ENCODE peak calls at places on chromosomes 11 and 22, in five cellular contexts. One of them, this sample, is unnamed.

GRCh38 chr11:31442086-31442485 is 67.3 kb downstream of the IMMP1L start:
- DNase-seq in NCI-H774: peak
- DNase-seq in activated naive CD4-positive, alpha-beta T cell: no peak
- DNase-seq in CD8-positive, alpha-beta T cell: no peak
- DNase-seq in naive thymus-derived CD8-positive, alpha-beta T cell: no peak
- DNase-seq in this sample: no peak

GRCh38 chr22:19631899-19632670 is 82.2 kb upstream of the SEPTIN5 start:
- DNase-seq in NCI-H774: no peak
- DNase-seq in activated naive CD4-positive, alpha-beta T cell: no peak
- DNase-seq in CD8-positive, alpha-beta T cell: no peak
- DNase-seq in naive thymus-derived CD8-positive, alpha-beta T cell: peak
- DNase-seq in this sample: peak

GRCh38 chr11:83779876-83780275 is 493.7 kb upstream of the CCDC90B start:
- DNase-seq in NCI-H774: no peak
- DNase-seq in activated naive CD4-positive, alpha-beta T cell: no peak
- DNase-seq in CD8-positive, alpha-beta T cell: no peak
- DNase-seq in naive thymus-derived CD8-positive, alpha-beta T cell: no peak
- DNase-seq in this sample: no peak

GRCh38 chr11:37812281-37812880 is 1214.3 kb upstream of the RAG2 start:
- DNase-seq in NCI-H774: no peak
- DNase-seq in activated naive CD4-positive, alpha-beta T cell: no peak
- DNase-seq in CD8-positive, alpha-beta T cell: no peak
- DNase-seq in naive thymus-derived CD8-positive, alpha-beta T cell: no peak
- DNase-seq in this sample: no peak

GRCh38 chr22:31566484-31566883 is 70.1 kb downstream of the SFI1 start:
- DNase-seq in NCI-H774: no peak
- DNase-seq in activated naive CD4-positive, alpha-beta T cell: no peak
- DNase-seq in CD8-positive, alpha-beta T cell: no peak
- DNase-seq in naive thymus-derived CD8-positive, alpha-beta T cell: no peak
- DNase-seq in this sample: no peak

GRCh38 chr22:26479043-26479791 is 4.4 kb downstream of the HPS4 start:
- DNase-seq in NCI-H774: no peak
- DNase-seq in activated naive CD4-positive, alpha-beta T cell: no peak
- DNase-seq in CD8-positive, alpha-beta T cell: no peak
- DNase-seq in naive thymus-derived CD8-positive, alpha-beta T cell: no peak
- DNase-seq in this sample: no peak

GRCh38 chr11:72607101-72607468 is 67.1 kb downstream of the PDE2A start:
- DNase-seq in NCI-H774: no peak
- DNase-seq in activated naive CD4-positive, alpha-beta T cell: no peak
- DNase-seq in CD8-positive, alpha-beta T cell: no peak
- DNase-seq in naive thymus-derived CD8-positive, alpha-beta T cell: no peak
- DNase-seq in this sample: no peak

GRCh38 chr22:43975041-43975440 is 19.8 kb downstream of the SAMM50 start:
- DNase-seq in NCI-H774: no peak
- DNase-seq in activated naive CD4-positive, alpha-beta T cell: no peak
- DNase-seq in CD8-positive, alpha-beta T cell: no peak
- DNase-seq in naive thymus-derived CD8-positive, alpha-beta T cell: no peak
- DNase-seq in this sample: no peak

GRCh38 chr11:100328626-100329340 is 358.3 kb upstream of the ARHGAP42 start:
- DNase-seq in NCI-H774: no peak
- DNase-seq in activated naive CD4-positive, alpha-beta T cell: no peak
- DNase-seq in CD8-positive, alpha-beta T cell: no peak
- DNase-seq in naive thymus-derived CD8-positive, alpha-beta T cell: no peak
- DNase-seq in this sample: no peak

GRCh38 chr11:31796523-31797226 is 14.4 kb downstream of the PAX6 start:
- DNase-seq in NCI-H774: no peak
- DNase-seq in activated naive CD4-positive, alpha-beta T cell: no peak
- DNase-seq in CD8-positive, alpha-beta T cell: no peak
- DNase-seq in naive thymus-derived CD8-positive, alpha-beta T cell: no peak
- DNase-seq in this sample: no peak

GRCh38 chr11:99260696-99261095 is 239.9 kb downstream of the CNTN5 start:
- DNase-seq in NCI-H774: no peak
- DNase-seq in activated naive CD4-positive, alpha-beta T cell: no peak
- DNase-seq in CD8-positive, alpha-beta T cell: no peak
- DNase-seq in naive thymus-derived CD8-positive, alpha-beta T cell: no peak
- DNase-seq in this sample: no peak

GRCh38 chr22:20904008-20904979 is 12.9 kb upstream of the CRKL start:
- DNase-seq in NCI-H774: no peak
- DNase-seq in activated naive CD4-positive, alpha-beta T cell: no peak
- DNase-seq in CD8-positive, alpha-beta T cell: no peak
- DNase-seq in naive thymus-derived CD8-positive, alpha-beta T cell: no peak
- DNase-seq in this sample: no peak

GRCh38 chr11:83174008-83174407 is 17.1 kb downstream of the PCF11 start:
- DNase-seq in NCI-H774: no peak
- DNase-seq in activated naive CD4-positive, alpha-beta T cell: no peak
- DNase-seq in CD8-positive, alpha-beta T cell: no peak
- DNase-seq in naive thymus-derived CD8-positive, alpha-beta T cell: no peak
- DNase-seq in this sample: no peak

GRCh38 chr11:47127213-47127612 is 49.5 kb downstream of the ARFGAP2 start:
- DNase-seq in NCI-H774: peak
- DNase-seq in activated naive CD4-positive, alpha-beta T cell: no peak
- DNase-seq in CD8-positive, alpha-beta T cell: no peak
- DNase-seq in naive thymus-derived CD8-positive, alpha-beta T cell: no peak
- DNase-seq in this sample: no peak

GRCh38 chr11:1772270-1773130 is 8.8 kb upstream of the CTSD start:
- DNase-seq in NCI-H774: no peak
- DNase-seq in activated naive CD4-positive, alpha-beta T cell: no peak
- DNase-seq in CD8-positive, alpha-beta T cell: no peak
- DNase-seq in naive thymus-derived CD8-positive, alpha-beta T cell: no peak
- DNase-seq in this sample: peak

GRCh38 chr22:30694638-30695350 is at the start of gene OSBP2:
- DNase-seq in NCI-H774: no peak
- DNase-seq in activated naive CD4-positive, alpha-beta T cell: peak
- DNase-seq in CD8-positive, alpha-beta T cell: no peak
- DNase-seq in naive thymus-derived CD8-positive, alpha-beta T cell: peak
- DNase-seq in this sample: no peak

GRCh38 chr11:78715639-78716311 is 141.1 kb upstream of the NARS2 start:
- DNase-seq in NCI-H774: peak
- DNase-seq in activated naive CD4-positive, alpha-beta T cell: no peak
- DNase-seq in CD8-positive, alpha-beta T cell: no peak
- DNase-seq in naive thymus-derived CD8-positive, alpha-beta T cell: peak
- DNase-seq in this sample: peak

GRCh38 chr11:119206512-119207299 is 567 bp downstream of the CBL start:
- DNase-seq in NCI-H774: no peak
- DNase-seq in activated naive CD4-positive, alpha-beta T cell: peak
- DNase-seq in CD8-positive, alpha-beta T cell: no peak
- DNase-seq in naive thymus-derived CD8-positive, alpha-beta T cell: peak
- DNase-seq in this sample: no peak

GRCh38 chr22:39148727-39149535 is 3.5 kb downstream of the CBX7 start:
- DNase-seq in NCI-H774: no peak
- DNase-seq in activated naive CD4-positive, alpha-beta T cell: no peak
- DNase-seq in CD8-positive, alpha-beta T cell: no peak
- DNase-seq in naive thymus-derived CD8-positive, alpha-beta T cell: peak
- DNase-seq in this sample: no peak

GRCh38 chr22:36921309-36922096 is 8.1 kb downstream of the CSF2RB start:
- DNase-seq in NCI-H774: no peak
- DNase-seq in activated naive CD4-positive, alpha-beta T cell: no peak
- DNase-seq in CD8-positive, alpha-beta T cell: no peak
- DNase-seq in naive thymus-derived CD8-positive, alpha-beta T cell: no peak
- DNase-seq in this sample: no peak

GRCh38 chr11:405323-405975 is 9.3 kb downstream of the SIGIRR start:
- DNase-seq in NCI-H774: no peak
- DNase-seq in activated naive CD4-positive, alpha-beta T cell: no peak
- DNase-seq in CD8-positive, alpha-beta T cell: no peak
- DNase-seq in naive thymus-derived CD8-positive, alpha-beta T cell: no peak
- DNase-seq in this sample: no peak

GRCh38 chr11:78150346-78150745 is 10.9 kb upstream of the ALG8 start:
- DNase-seq in NCI-H774: no peak
- DNase-seq in activated naive CD4-positive, alpha-beta T cell: no peak
- DNase-seq in CD8-positive, alpha-beta T cell: no peak
- DNase-seq in naive thymus-derived CD8-positive, alpha-beta T cell: no peak
- DNase-seq in this sample: no peak

GRCh38 chr11:3773180-3773579 is 24.2 kb downstream of the NUP98 start:
- DNase-seq in NCI-H774: no peak
- DNase-seq in activated naive CD4-positive, alpha-beta T cell: no peak
- DNase-seq in CD8-positive, alpha-beta T cell: no peak
- DNase-seq in naive thymus-derived CD8-positive, alpha-beta T cell: no peak
- DNase-seq in this sample: no peak

GRCh38 chr11:19258651-19259230 is 18.0 kb upstream of the E2F8 start:
- DNase-seq in NCI-H774: no peak
- DNase-seq in activated naive CD4-positive, alpha-beta T cell: no peak
- DNase-seq in CD8-positive, alpha-beta T cell: no peak
- DNase-seq in naive thymus-derived CD8-positive, alpha-beta T cell: no peak
- DNase-seq in this sample: no peak

GRCh38 chr11:40186401-40187091 is 1272.9 kb downstream of the LRRC4C start:
- DNase-seq in NCI-H774: peak
- DNase-seq in activated naive CD4-positive, alpha-beta T cell: no peak
- DNase-seq in CD8-positive, alpha-beta T cell: no peak
- DNase-seq in naive thymus-derived CD8-positive, alpha-beta T cell: no peak
- DNase-seq in this sample: no peak

GRCh38 chr11:122439911-122440782 is 215.4 kb upstream of the UBASH3B start:
- DNase-seq in NCI-H774: peak
- DNase-seq in activated naive CD4-positive, alpha-beta T cell: no peak
- DNase-seq in CD8-positive, alpha-beta T cell: no peak
- DNase-seq in naive thymus-derived CD8-positive, alpha-beta T cell: no peak
- DNase-seq in this sample: no peak

GRCh38 chr11:27388869-27389268 is 25.9 kb upstream of the CCDC34 start:
- DNase-seq in NCI-H774: no peak
- DNase-seq in activated naive CD4-positive, alpha-beta T cell: no peak
- DNase-seq in CD8-positive, alpha-beta T cell: no peak
- DNase-seq in naive thymus-derived CD8-positive, alpha-beta T cell: no peak
- DNase-seq in this sample: peak

GRCh38 chr22:37951305-37951704 is 2.1 kb downstream of the C22orf23 start:
- DNase-seq in NCI-H774: no peak
- DNase-seq in activated naive CD4-positive, alpha-beta T cell: no peak
- DNase-seq in CD8-positive, alpha-beta T cell: no peak
- DNase-seq in naive thymus-derived CD8-positive, alpha-beta T cell: no peak
- DNase-seq in this sample: no peak

GRCh38 chr11:63643205-63643604 is 28.0 kb downstream of the ATL3 start:
- DNase-seq in NCI-H774: no peak
- DNase-seq in activated naive CD4-positive, alpha-beta T cell: no peak
- DNase-seq in CD8-positive, alpha-beta T cell: no peak
- DNase-seq in naive thymus-derived CD8-positive, alpha-beta T cell: no peak
- DNase-seq in this sample: no peak

GRCh38 chr11:84757711-84758110 is 869.4 kb downstream of the DLG2 start:
- DNase-seq in NCI-H774: no peak
- DNase-seq in activated naive CD4-positive, alpha-beta T cell: no peak
- DNase-seq in CD8-positive, alpha-beta T cell: no peak
- DNase-seq in naive thymus-derived CD8-positive, alpha-beta T cell: no peak
- DNase-seq in this sample: no peak

GRCh38 chr11:108788565-108789199 is 123.8 kb downstream of the DDX10 start:
- DNase-seq in NCI-H774: no peak
- DNase-seq in activated naive CD4-positive, alpha-beta T cell: no peak
- DNase-seq in CD8-positive, alpha-beta T cell: no peak
- DNase-seq in naive thymus-derived CD8-positive, alpha-beta T cell: no peak
- DNase-seq in this sample: peak

GRCh38 chr22:32707971-32708370 is 93.5 kb upstream of the TIMP3 start:
- DNase-seq in NCI-H774: no peak
- DNase-seq in activated naive CD4-positive, alpha-beta T cell: no peak
- DNase-seq in CD8-positive, alpha-beta T cell: no peak
- DNase-seq in naive thymus-derived CD8-positive, alpha-beta T cell: no peak
- DNase-seq in this sample: no peak

GRCh38 chr11:88418508-88418907 is 81.0 kb upstream of the CTSC start:
- DNase-seq in NCI-H774: peak
- DNase-seq in activated naive CD4-positive, alpha-beta T cell: no peak
- DNase-seq in CD8-positive, alpha-beta T cell: no peak
- DNase-seq in naive thymus-derived CD8-positive, alpha-beta T cell: no peak
- DNase-seq in this sample: no peak